ENCODE peak calls at places on chromosomes 16 and 17, in five cellular contexts. K is anterior cingulate cortex; Z is stimulated activated CD4-positive, alpha-beta T cell treated with anti-CD3 and anti-CD28 coated beads, Interleukin-12 subunit alpha, Interleukin-12 subunit beta, amount 100 ng/mL, for 24 hours; W is non-pigmented ciliary epithelial cell; F is heart right ventricle. R is an unnamed sample.

GRCh38 chr17:48066656-48067055 is 18.5 kb downstream of the NFE2L1 start:
- DNase-seq in Z (no peak), K (no peak), W (no peak), F (no peak), R (no peak)

GRCh38 chr16:85465328-85466307 is 147.5 kb upstream of the GSE1 start:
- DNase-seq in W (peak), F (peak), Z (no peak), K (no peak), R (no peak)

GRCh38 chr17:80992077-80992947 is 671 bp downstream of the CHMP6 start:
- DNase-seq in Z (no peak), W (no peak), K (no peak), F (no peak), R (no peak)

GRCh38 chr17:72033311-72033710 is 87.5 kb upstream of the SOX9 start:
- DNase-seq in W (no peak), K (no peak), F (no peak), Z (no peak), R (no peak)

GRCh38 chr16:11610580-11610979 is 23.9 kb upstream of the LITAF start:
- DNase-seq in Z (no peak), F (no peak), K (no peak), W (no peak), R (no peak)

GRCh38 chr17:57986841-57987581 is 1.0 kb downstream of the VEZF1 start:
- DNase-seq in F (peak), W (peak), K (peak), Z (no peak), R (no peak)

GRCh38 chr17:42016411-42016831 is 818 bp downstream of the DNAJC7 start:
- DNase-seq in Z (no peak), F (no peak), K (no peak), W (no peak), R (no peak)

GRCh38 chr17:74437702-74438101 is 5.8 kb downstream of the GPRC5C start:
- DNase-seq in K (no peak), F (no peak), Z (no peak), W (no peak), R (no peak)

GRCh38 chr16:86448306-86448705 is 62.0 kb upstream of the FOXF1 start:
- DNase-seq in K (no peak), Z (no peak), F (no peak), W (no peak), R (no peak)

GRCh38 chr16:85573696-85574641 is 39.2 kb upstream of the GSE1 start:
- DNase-seq in F (peak), Z (no peak), K (peak), W (no peak), R (no peak)

GRCh38 chr17:35892091-35892637 is 12.0 kb upstream of the CCL5 start:
- DNase-seq in W (no peak), K (no peak), F (no peak), Z (peak), R (no peak)

GRCh38 chr16:82832861-82833260 is 206.1 kb downstream of the CDH13 start:
- DNase-seq in Z (no peak), W (peak), F (no peak), K (no peak), R (no peak)

GRCh38 chr17:71127416-71127815 is 958.1 kb downstream of the KCNJ2 start:
- DNase-seq in F (no peak), K (no peak), W (no peak), Z (no peak), R (no peak)

GRCh38 chr16:50261707-50262235 is 4.6 kb upstream of the ADCY7 start:
- DNase-seq in F (no peak), W (no peak), K (no peak), Z (no peak), R (no peak)

GRCh38 chr16:75379911-75380847 is 53.1 kb downstream of the CFDP1 start:
- DNase-seq in W (no peak), Z (peak), F (no peak), K (no peak), R (no peak)

GRCh38 chr17:52681486-52681885 is 523.0 kb upstream of the CA10 start:
- DNase-seq in K (no peak), F (no peak), Z (no peak), W (no peak), R (peak)

GRCh38 chr17:62790554-62790953 is 17.6 kb downstream of the MARCHF10 start:
- DNase-seq in K (no peak), F (no peak), Z (no peak), W (peak), R (no peak)

GRCh38 chr16:77675464-77676324 is 46.6 kb upstream of the NUDT7 start:
- DNase-seq in F (peak), Z (peak), K (peak), W (peak), R (no peak)

GRCh38 chr16:49281843-49282642 is 405 bp upstream of the CBLN1 start:
- DNase-seq in W (no peak), F (peak), Z (peak), K (peak), R (peak)

GRCh38 chr17:8189041-8189710 is 804 bp downstream of the BORCS6 start:
- DNase-seq in K (no peak), W (no peak), F (no peak), Z (no peak), R (no peak)

GRCh38 chr16:3732171-3732570 is 14.8 kb upstream of the TRAP1 start:
- DNase-seq in F (no peak), Z (no peak), K (no peak), W (no peak), R (no peak)

GRCh38 chr17:82648761-82649474 is 674 bp upstream of the WDR45B start:
- DNase-seq in F (peak), W (no peak), Z (no peak), K (no peak), R (no peak)

GRCh38 chr17:67566656-67567055 is 151.1 kb upstream of the NOL11 start:
- DNase-seq in Z (no peak), K (no peak), F (no peak), W (no peak), R (no peak)

GRCh38 chr16:97822-98221 is 19.8 kb downstream of the MPG start:
- DNase-seq in W (no peak), F (no peak), Z (no peak), K (no peak), R (no peak)

GRCh38 chr17:80777274-80777673 is 214.4 kb upstream of the CHMP6 start:
- DNase-seq in K (no peak), Z (no peak), F (no peak), W (no peak), R (no peak)